ENCODE peak calls at places on chromosomes 16 and 17, in seven cellular contexts. J, O, Z, Y, B, X and S are unnamed samples.

GRCh38 chr17:77269696-77270681 is 129.2 kb downstream of the SEC14L1 start:
- DNase-seq in Z (no peak), J (no peak), X (no peak), B (peak), Y (no peak), O (no peak), S (no peak)

GRCh38 chr17:66347661-66348604 is 45.5 kb downstream of the PRKCA start:
- DNase-seq in X (no peak), B (no peak), O (peak), J (no peak), Y (no peak), Z (no peak), S (peak)

GRCh38 chr16:73050115-73051099 is 2.5 kb upstream of the ZFHX3 start:
- DNase-seq in X (no peak), Z (no peak), J (no peak), Y (no peak), O (no peak), B (no peak), S (no peak)

GRCh38 chr17:17355426-17355825 is 52.3 kb downstream of the NT5M start:
- DNase-seq in X (no peak), O (no peak), Y (no peak), J (no peak), Z (no peak), B (no peak), S (no peak)

GRCh38 chr16:2799852-2800226 is 1.6 kb downstream of the PRSS41 start:
- DNase-seq in Z (no peak), B (no peak), O (peak), J (no peak), Y (no peak), X (no peak), S (no peak)

GRCh38 chr17:47731396-47731795 is 1.6 kb upstream of the TBX21 start:
- DNase-seq in J (no peak), B (no peak), Z (no peak), X (no peak), O (no peak), Y (no peak), S (peak)

GRCh38 chr16:477287-477686 is 50.2 kb upstream of the CAPN15 start:
- DNase-seq in B (no peak), X (peak), Z (no peak), O (no peak), Y (no peak), J (no peak), S (no peak)

GRCh38 chr16:12845282-12845681 is 41.6 kb upstream of the CPPED1 start:
- DNase-seq in J (no peak), X (no peak), O (no peak), Z (no peak), Y (no peak), B (no peak), S (no peak)

GRCh38 chr17:58054641-58055040 is 28.6 kb upstream of the DYNLL2 start:
- DNase-seq in J (no peak), B (no peak), Z (no peak), Y (no peak), X (no peak), O (no peak), S (no peak)

GRCh38 chr17:18028684-18029540 is 10.1 kb downstream of the ATPAF2 start:
- DNase-seq in X (no peak), Z (no peak), B (no peak), Y (no peak), O (no peak), J (no peak), S (no peak)

GRCh38 chr16:12098429-12099310 is 122.1 kb downstream of the SNX29 start:
- DNase-seq in X (no peak), B (no peak), Z (no peak), O (no peak), Y (no peak), J (no peak), S (peak)